ENCODE peak calls at places on chromosomes 2 and 18, in five cellular contexts. One of them, this sample, is unnamed.

GRCh38 chr2:36492216-36492945 is 105.6 kb downstream of the FEZ2 start:
- DNase-seq in IMR-90: peak; percentile 83
- DNase-seq in lower leg skin: no peak
- DNase-seq in testis: no peak
- DNase-seq in adrenal gland: no peak
- DNase-seq in this sample: no peak

GRCh38 chr18:48922801-48923730 is 27.7 kb downstream of the SMAD7 start:
- DNase-seq in adrenal gland: peak; percentile 69
- DNase-seq in lower leg skin: peak; percentile 91
- DNase-seq in IMR-90: peak; percentile 82
- DNase-seq in testis: peak; percentile 55
- DNase-seq in this sample: no peak

GRCh38 chr18:79985172-79985571 is 3.2 kb downstream of the TXNL4A start:
- DNase-seq in IMR-90: no peak
- DNase-seq in adrenal gland: no peak
- DNase-seq in lower leg skin: no peak
- DNase-seq in testis: no peak
- DNase-seq in this sample: no peak

GRCh38 chr2:74551942-74552913 is 1.5 kb downstream of the LOXL3 start:
- DNase-seq in IMR-90: no peak
- DNase-seq in lower leg skin: peak; percentile 85
- DNase-seq in adrenal gland: no peak
- DNase-seq in testis: no peak
- DNase-seq in this sample: no peak

GRCh38 chr2:24852026-24852425 is 58.8 kb downstream of the CENPO start:
- DNase-seq in IMR-90: no peak
- DNase-seq in adrenal gland: no peak
- DNase-seq in testis: no peak
- DNase-seq in lower leg skin: no peak
- DNase-seq in this sample: no peak

GRCh38 chr2:181348091-181348837 is 108.9 kb upstream of the ITGA4 start:
- DNase-seq in adrenal gland: no peak
- DNase-seq in IMR-90: no peak
- DNase-seq in lower leg skin: no peak
- DNase-seq in testis: no peak
- DNase-seq in this sample: no peak

GRCh38 chr2:71901466-71901865 is 246.2 kb downstream of the CYP26B1 start:
- DNase-seq in IMR-90: no peak
- DNase-seq in lower leg skin: peak; percentile 37
- DNase-seq in adrenal gland: no peak
- DNase-seq in testis: no peak
- DNase-seq in this sample: no peak

GRCh38 chr2:127007652-127008051 is 99.3 kb downstream of the BIN1 start:
- DNase-seq in testis: no peak
- DNase-seq in lower leg skin: no peak
- DNase-seq in adrenal gland: no peak
- DNase-seq in IMR-90: peak; percentile 87
- DNase-seq in this sample: no peak

GRCh38 chr2:163563336-163563735 is 172.5 kb downstream of the FIGN start:
- DNase-seq in lower leg skin: no peak
- DNase-seq in adrenal gland: no peak
- DNase-seq in IMR-90: no peak
- DNase-seq in testis: no peak
- DNase-seq in this sample: no peak

GRCh38 chr2:173109253-173110188 is 33.9 kb downstream of the MAP3K20 start:
- DNase-seq in lower leg skin: no peak
- DNase-seq in adrenal gland: no peak
- DNase-seq in IMR-90: peak; percentile 89
- DNase-seq in testis: no peak
- DNase-seq in this sample: no peak

GRCh38 chr2:28329184-28329583 is 63.5 kb upstream of the FOSL2 start:
- DNase-seq in IMR-90: no peak
- DNase-seq in testis: no peak
- DNase-seq in lower leg skin: peak; percentile 56
- DNase-seq in adrenal gland: no peak
- DNase-seq in this sample: no peak

GRCh38 chr18:29191263-29191662 is 1014.3 kb upstream of the CDH2 start:
- DNase-seq in IMR-90: peak; percentile 45
- DNase-seq in testis: no peak
- DNase-seq in lower leg skin: no peak
- DNase-seq in adrenal gland: no peak
- DNase-seq in this sample: no peak

GRCh38 chr18:47204908-47205522 is 28.9 kb upstream of the IER3IP1 start:
- DNase-seq in adrenal gland: peak; percentile 70
- DNase-seq in lower leg skin: no peak
- DNase-seq in testis: peak; percentile 48
- DNase-seq in IMR-90: peak; percentile 27
- DNase-seq in this sample: no peak

GRCh38 chr18:6732952-6733351 is 3.4 kb downstream of the ARHGAP28 start:
- DNase-seq in testis: no peak
- DNase-seq in adrenal gland: no peak
- DNase-seq in IMR-90: no peak
- DNase-seq in lower leg skin: no peak
- DNase-seq in this sample: no peak

GRCh38 chr18:364221-364620 is 96.4 kb upstream of the THOC1 start:
- DNase-seq in IMR-90: no peak
- DNase-seq in testis: no peak
- DNase-seq in adrenal gland: no peak
- DNase-seq in lower leg skin: no peak
- DNase-seq in this sample: no peak

DNA sequence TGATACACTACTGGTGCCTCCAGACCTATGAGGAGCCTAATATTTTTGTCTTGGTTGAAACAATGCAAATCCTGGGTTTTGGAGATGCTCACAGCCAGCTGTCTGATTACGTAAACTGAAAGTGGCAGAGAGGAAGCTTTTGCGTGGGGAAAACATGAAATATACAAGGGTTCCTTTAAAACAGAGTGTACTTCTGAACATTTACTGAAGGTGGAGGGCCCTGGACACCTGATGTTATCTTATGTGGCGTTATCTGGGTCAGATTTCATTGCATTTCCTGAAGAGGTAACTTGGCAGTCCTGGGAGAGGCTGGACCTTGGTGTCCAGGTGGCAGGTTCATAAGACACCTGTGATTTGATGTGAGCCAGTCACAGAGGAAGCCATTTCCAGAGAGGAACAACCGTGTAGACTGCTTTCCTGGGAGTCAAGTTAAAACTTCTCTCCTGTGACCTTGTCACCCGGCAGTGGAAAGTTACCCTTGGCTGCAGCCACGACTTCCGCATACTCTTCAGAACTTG is 105.0 kb downstream of the NEDD4L start:
- DNase-seq in lower leg skin: no peak
- DNase-seq in IMR-90: no peak
- DNase-seq in testis: no peak
- DNase-seq in adrenal gland: peak; percentile 41
- DNase-seq in this sample: no peak
- TF ChIP-seq POLR2A in lower leg skin: no peak
- TF ChIP-seq POLR2A in IMR-90: no peak
- TF ChIP-seq POLR2A in testis: no peak
- TF ChIP-seq POLR2A in adrenal gland: no peak
- TF ChIP-seq POLR2A in this sample: no peak

GRCh38 chr2:130355181-130355577 is 677 bp upstream of the PTPN18 start:
- DNase-seq in IMR-90: no peak
- DNase-seq in testis: no peak
- DNase-seq in lower leg skin: peak; percentile 83
- DNase-seq in adrenal gland: no peak
- DNase-seq in this sample: no peak

GRCh38 chr2:130354135-130354420 is 1.8 kb upstream of the PTPN18 start:
- DNase-seq in adrenal gland: no peak
- DNase-seq in testis: no peak
- DNase-seq in lower leg skin: no peak
- DNase-seq in IMR-90: no peak
- DNase-seq in this sample: no peak

GRCh38 chr2:130357864-130358263 is 2.0 kb downstream of the PTPN18 start:
- DNase-seq in IMR-90: no peak
- DNase-seq in lower leg skin: peak; percentile 58
- DNase-seq in testis: no peak
- DNase-seq in adrenal gland: no peak
- DNase-seq in this sample: no peak

GRCh38 chr2:130353291-130354134 is 2.3 kb upstream of the PTPN18 start:
- DNase-seq in IMR-90: no peak
- DNase-seq in lower leg skin: peak; percentile 70
- DNase-seq in adrenal gland: no peak
- DNase-seq in testis: no peak
- DNase-seq in this sample: no peak

GRCh38 chr2:130355578-130356431 is at the start of gene PTPN18:
- DNase-seq in lower leg skin: peak; percentile 97
- DNase-seq in adrenal gland: peak; percentile 93
- DNase-seq in IMR-90: peak; percentile 85
- DNase-seq in testis: peak; percentile 89
- DNase-seq in this sample: peak; percentile 74
- TF ChIP-seq POLR2A in lower leg skin: no peak
- TF ChIP-seq POLR2A in adrenal gland: peak; percentile 83
- TF ChIP-seq POLR2A in IMR-90: peak; percentile 72
- TF ChIP-seq POLR2A in testis: no peak
- TF ChIP-seq POLR2A in this sample: no peak

GRCh38 chr2:223837290-223838061 is at the start of gene AP1S3:
- DNase-seq in testis: peak; percentile 75
- DNase-seq in adrenal gland: peak; percentile 57
- DNase-seq in lower leg skin: peak; percentile 91
- DNase-seq in IMR-90: peak; percentile 38
- DNase-seq in this sample: peak; percentile 44
- TF ChIP-seq POLR2A in testis: no peak
- TF ChIP-seq POLR2A in adrenal gland: no peak
- TF ChIP-seq POLR2A in lower leg skin: no peak
- TF ChIP-seq POLR2A in IMR-90: no peak
- TF ChIP-seq POLR2A in this sample: no peak

GRCh38 chr2:26970244-26970927 is at the start of gene MAPRE3:
- DNase-seq in adrenal gland: peak; percentile 80
- DNase-seq in lower leg skin: peak; percentile 94
- DNase-seq in testis: peak; percentile 91
- DNase-seq in IMR-90: peak; percentile 57
- DNase-seq in this sample: peak; percentile 69
- TF ChIP-seq POLR2A in adrenal gland: peak; percentile 24
- TF ChIP-seq POLR2A in lower leg skin: no peak
- TF ChIP-seq POLR2A in testis: no peak
- TF ChIP-seq POLR2A in IMR-90: peak; percentile 55
- TF ChIP-seq POLR2A in this sample: no peak

GRCh38 chr2:234979204-234980167 is 27.7 kb downstream of the SH3BP4 start:
- DNase-seq in lower leg skin: no peak
- DNase-seq in testis: peak; percentile 61
- DNase-seq in adrenal gland: no peak
- DNase-seq in IMR-90: peak; percentile 44
- DNase-seq in this sample: no peak

GRCh38 chr2:234982096-234982834 is 30.4 kb downstream of the SH3BP4 start:
- DNase-seq in adrenal gland: no peak
- DNase-seq in IMR-90: no peak
- DNase-seq in testis: no peak
- DNase-seq in lower leg skin: no peak
- DNase-seq in this sample: no peak

GRCh38 chr2:234980476-234981187 is 28.8 kb downstream of the SH3BP4 start:
- DNase-seq in testis: peak; percentile 67
- DNase-seq in lower leg skin: no peak
- DNase-seq in IMR-90: no peak
- DNase-seq in adrenal gland: no peak
- DNase-seq in this sample: no peak

GRCh38 chr2:234983011-234983726 is 31.4 kb downstream of the SH3BP4 start:
- DNase-seq in adrenal gland: no peak
- DNase-seq in IMR-90: no peak
- DNase-seq in lower leg skin: no peak
- DNase-seq in testis: no peak
- DNase-seq in this sample: no peak

DNA sequence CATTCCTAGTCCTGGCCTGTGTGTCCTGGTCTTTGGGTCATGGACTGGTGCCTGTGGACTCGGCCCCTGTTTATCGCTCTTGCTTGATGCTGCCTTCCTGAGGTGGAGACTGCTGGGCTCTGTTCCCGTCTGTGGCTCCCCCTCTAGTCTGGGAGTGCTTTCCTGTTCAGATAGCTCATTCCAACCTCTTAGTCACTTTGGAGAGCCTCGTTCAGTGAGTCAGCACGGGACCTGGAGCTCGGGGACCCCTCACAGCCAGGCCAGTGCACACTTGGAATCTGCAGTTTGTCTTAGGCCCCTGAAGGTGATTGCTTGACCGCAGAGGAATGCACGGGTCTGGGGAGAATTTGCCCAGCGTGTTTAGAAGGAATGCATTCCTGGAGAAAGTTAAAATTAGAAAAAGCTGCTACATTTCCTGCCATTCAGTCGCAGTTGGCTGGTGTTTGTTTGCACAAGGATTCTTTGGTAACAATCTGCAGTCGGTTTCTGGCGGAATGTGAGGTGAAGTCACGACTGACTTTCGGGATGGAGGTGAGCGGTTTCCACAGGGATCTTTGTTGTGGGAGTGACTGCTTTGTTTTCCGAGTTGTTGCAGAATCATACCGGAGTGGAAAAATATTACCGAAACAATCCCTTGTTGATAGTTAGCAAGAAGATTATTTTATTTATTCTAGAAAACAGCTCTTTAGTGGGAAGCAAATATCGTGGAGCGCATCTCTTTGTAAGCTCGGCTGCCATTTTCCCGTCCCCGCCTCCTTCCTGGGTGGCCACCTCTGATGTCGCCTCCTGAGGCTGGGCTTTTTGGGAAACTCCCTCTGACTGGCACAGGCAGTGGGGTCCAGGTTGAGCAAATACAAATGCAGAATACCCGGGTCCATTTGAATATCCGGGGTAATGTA is 29.6 kb downstream of the SH3BP4 start:
- DNase-seq in adrenal gland: peak; percentile 74
- DNase-seq in lower leg skin: peak; percentile 92
- DNase-seq in testis: peak; percentile 72
- DNase-seq in IMR-90: peak; percentile 100
- DNase-seq in this sample: no peak
- TF ChIP-seq POLR2A in adrenal gland: peak; percentile 44
- TF ChIP-seq POLR2A in lower leg skin: no peak
- TF ChIP-seq POLR2A in testis: no peak
- TF ChIP-seq POLR2A in IMR-90: peak; percentile 71
- TF ChIP-seq POLR2A in this sample: no peak

DNA sequence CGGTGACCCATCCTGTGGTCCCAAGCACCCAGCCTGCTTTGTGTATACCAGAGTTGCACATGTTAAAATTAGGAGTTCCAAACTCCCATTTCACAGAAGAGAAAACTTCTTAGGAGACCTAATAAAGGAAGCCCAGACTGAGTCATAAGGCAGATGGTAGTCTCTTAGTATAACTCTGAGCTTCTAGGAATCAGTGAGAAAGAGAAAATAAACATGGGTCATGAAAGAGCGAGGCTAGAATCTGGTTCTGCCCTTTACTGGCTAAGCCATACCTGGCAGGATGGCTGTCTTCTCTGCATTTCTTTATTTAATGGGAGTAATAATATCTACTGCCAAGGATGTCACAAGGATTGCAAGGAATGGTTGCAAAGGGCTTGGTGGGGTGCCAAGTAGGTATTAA is 101.2 kb upstream of the TRIB2 start:
- DNase-seq in IMR-90: no peak
- DNase-seq in adrenal gland: no peak
- DNase-seq in lower leg skin: no peak
- DNase-seq in testis: no peak
- DNase-seq in this sample: no peak
- TF ChIP-seq POLR2A in IMR-90: no peak
- TF ChIP-seq POLR2A in adrenal gland: no peak
- TF ChIP-seq POLR2A in lower leg skin: no peak
- TF ChIP-seq POLR2A in testis: no peak
- TF ChIP-seq POLR2A in this sample: no peak